ENCODE peak calls at places on chromosome 17, in seven cellular contexts. Y, A, D, M, O, U and B are unnamed samples. For H3K4me1, the result is how much of the 10 kb centered on the place peaks cover.

GRCh38 chr17:70099267-70099666 is 24.2 kb downstream of the KCNJ16 start:
- DNase-seq in M (no peak), O (no peak), U (no peak), Y (no peak), D (no peak), A (no peak), B (no peak)

GRCh38 chr17:40354191-40355122 is 10.1 kb downstream of the GJD3 start:
- DNase-seq in Y (no peak), D (no peak), A (peak), O (no peak), M (no peak), U (no peak), B (peak)

GRCh38 chr17:75010683-75011406 is 1.6 kb upstream of the MRPL58 start:
- DNase-seq in M (peak), U (peak), A (peak), O (peak), Y (no peak), D (no peak), B (peak)

GRCh38 chr17:33500141-33500540 is 207.0 kb upstream of the ASIC2 start:
- DNase-seq in Y (no peak), A (peak), U (no peak), M (peak), D (no peak), O (no peak), B (no peak)

GRCh38 chr17:77058016-77058415 is 82.8 kb upstream of the SEC14L1 start:
- DNase-seq in A (peak), M (no peak), D (no peak), Y (no peak), U (no peak), O (no peak), B (no peak)

GRCh38 chr17:7476474-7476873 is 3.0 kb downstream of the ZBTB4 start:
- DNase-seq in D (no peak), Y (no peak), O (peak), M (no peak), U (peak), A (no peak), B (peak)

GRCh38 chr17:42720996-42721583 is 23.8 kb downstream of the EZH1 start:
- DNase-seq in D (no peak), U (peak), A (no peak), M (peak), O (peak), Y (no peak), B (no peak)

GRCh38 chr17:79631640-79632431 is 21.0 kb upstream of the RBFOX3 start:
- DNase-seq in A (no peak), O (no peak), Y (no peak), U (no peak), M (no peak), D (peak), B (peak)

GRCh38 chr17:33335491-33336173 is 42.5 kb upstream of the ASIC2 start:
- DNase-seq in Y (no peak), O (no peak), M (no peak), U (no peak), A (no peak), D (no peak), B (peak)

GRCh38 chr17:55783684-55784245 is 32.9 kb downstream of the PCTP start:
- DNase-seq in O (no peak), A (peak), U (peak), M (peak), D (peak), Y (peak), B (peak)

GRCh38 chr17:72136692-72137550 is 16.1 kb downstream of the SOX9 start:
- DNase-seq in Y (no peak), U (no peak), D (no peak), M (no peak), A (no peak), O (peak), B (peak)
- H3K4me1 ChIP-seq in Y (under half), U (under half), D (under half), M (under half), A (under half), O (under half), B (under half)

GRCh38 chr17:49915670-49916069 is 53.3 kb upstream of the DLX4 start:
- DNase-seq in M (no peak), O (no peak), A (no peak), Y (no peak), U (no peak), D (no peak), B (peak)
- H3K4me3 ChIP-seq in M (no peak), O (no peak), A (no peak), Y (no peak), U (no peak), D (no peak), B (no peak)

DNA sequence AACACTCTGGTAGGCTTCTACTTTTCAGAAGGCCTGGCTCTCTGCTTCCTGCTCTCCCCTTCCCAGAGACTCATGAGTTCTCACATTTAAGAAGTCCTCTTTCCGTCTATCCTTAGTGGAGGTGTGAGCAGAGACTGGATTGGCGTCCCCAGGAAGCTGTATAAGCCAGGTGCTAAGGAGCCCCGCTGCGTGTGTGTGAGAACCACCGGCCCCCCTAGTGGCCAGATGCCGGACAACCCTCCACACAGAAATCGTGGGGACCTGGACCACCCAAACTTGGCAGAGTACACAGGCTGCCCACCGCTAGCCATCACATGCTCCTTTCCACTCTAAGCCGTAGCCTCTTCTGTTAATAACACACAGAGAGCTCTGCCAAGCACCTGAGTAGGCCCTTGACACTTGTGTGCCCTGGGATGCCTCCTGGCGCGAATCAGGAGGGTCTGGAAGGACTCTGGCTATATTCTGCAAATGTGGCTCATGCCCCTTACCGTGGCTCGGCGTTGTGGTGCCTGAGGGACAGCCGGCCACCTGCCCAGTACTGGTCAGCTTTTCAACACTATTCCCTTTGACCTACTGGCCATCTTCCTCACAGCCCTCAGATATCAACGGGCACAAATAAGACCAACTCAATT is 13.9 kb downstream of the CYB5D2 start:
- DNase-seq in M (no peak), D (no peak), Y (no peak), O (no peak), U (no peak), A (no peak), B (peak)
- TF ChIP-seq CTCF in M (no peak), D (no peak), Y (no peak), O (no peak), U (no peak), A (peak), B (peak)

GRCh38 chr17:81867123-81867951 is 3.8 kb downstream of the ARHGDIA start:
- DNase-seq in U (peak), O (peak), A (no peak), Y (no peak), M (peak), D (no peak), B (peak)

GRCh38 chr17:81869221-81870154 is 1.6 kb downstream of the ARHGDIA start:
- DNase-seq in Y (no peak), M (peak), D (peak), O (no peak), U (peak), A (no peak), B (peak)

GRCh38 chr17:81866440-81867122 is 4.6 kb downstream of the ARHGDIA start:
- DNase-seq in O (no peak), M (peak), A (no peak), Y (no peak), U (no peak), D (no peak), B (no peak)

GRCh38 chr17:81868674-81869220 is 2.4 kb downstream of the ARHGDIA start:
- DNase-seq in D (peak), U (peak), M (peak), A (peak), O (peak), Y (no peak), B (peak)

DNA sequence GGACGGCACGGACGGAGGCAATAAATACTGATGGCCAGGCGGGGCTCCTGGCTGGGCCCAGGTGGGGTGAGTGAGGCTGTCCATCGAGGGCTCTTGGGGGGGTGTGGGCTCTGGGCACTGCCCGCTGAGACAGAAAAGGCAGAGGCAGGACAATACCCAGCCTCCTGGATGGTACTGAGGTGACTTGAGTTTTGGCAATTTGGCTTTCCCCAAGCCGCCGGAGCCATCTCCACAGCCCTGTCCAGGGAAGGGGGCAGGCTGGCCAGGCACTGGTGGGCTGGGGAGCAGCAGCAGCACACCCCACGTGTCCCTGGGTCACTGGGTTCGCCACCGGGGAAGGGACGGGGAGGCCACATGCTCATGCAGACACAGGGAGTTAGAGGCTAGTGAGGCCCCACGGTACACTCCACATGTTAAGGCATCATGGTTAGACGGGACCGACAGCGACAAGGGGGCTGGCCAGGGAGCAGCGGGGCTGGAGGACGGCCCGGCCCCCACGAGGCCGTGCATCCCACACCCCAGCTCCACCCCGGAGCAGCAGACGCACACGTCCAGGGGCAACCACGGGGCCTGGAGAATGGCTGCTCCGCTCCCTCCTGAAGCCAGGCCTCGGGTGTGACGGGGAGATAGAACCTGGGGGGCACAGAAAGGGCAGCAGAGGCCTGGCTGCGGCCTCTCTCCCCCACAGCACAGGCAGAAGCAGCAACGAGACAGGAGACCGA is 3.0 kb downstream of the ARHGDIA start:
- DNase-seq in D (no peak), U (no peak), O (no peak), Y (no peak), A (no peak), M (no peak), B (no peak)
- H3K4me1 ChIP-seq in D (under half), U (half or more), O (under half), Y (under half), A (half or more), M (under half), B (under half)

DNA sequence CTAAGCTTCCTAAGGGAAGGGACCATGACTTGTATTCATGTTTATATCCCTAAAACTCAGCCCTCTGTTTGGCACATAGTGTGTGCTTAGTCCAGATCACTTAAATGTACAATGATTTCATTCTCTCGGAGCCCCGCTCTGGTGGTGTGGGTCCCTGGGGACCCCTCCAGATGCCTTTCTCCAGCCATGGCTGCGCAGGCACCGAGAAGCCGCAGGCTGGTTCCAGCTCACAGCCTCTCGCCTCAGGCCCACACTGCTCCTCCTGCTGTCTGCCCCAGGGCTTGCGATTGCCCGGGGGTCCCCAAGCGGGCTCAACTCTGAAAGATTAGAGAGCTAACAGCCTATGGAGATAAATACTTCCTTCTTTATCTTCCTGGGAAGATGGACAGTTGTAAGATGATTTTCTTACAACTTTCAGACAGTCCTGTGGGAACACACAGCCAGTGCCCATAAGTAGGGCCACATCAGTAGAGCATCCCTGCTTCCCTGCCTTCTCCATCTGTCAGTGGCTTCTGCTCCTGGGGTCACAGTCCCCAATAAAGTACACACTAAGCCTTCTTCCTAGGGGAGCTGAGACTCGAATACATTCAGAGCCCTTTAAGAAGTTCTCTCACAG is 66.2 kb downstream of the CENPV start:
- DNase-seq in M (peak), O (no peak), A (peak), Y (no peak), D (no peak), U (no peak), B (peak)
- H3K4me3 ChIP-seq in M (no peak), O (no peak), A (no peak), Y (no peak), D (no peak), U (no peak), B (no peak)

GRCh38 chr17:57930239-57930638 is 25.0 kb downstream of the CUEDC1 start:
- DNase-seq in Y (no peak), U (no peak), A (no peak), O (no peak), M (no peak), D (no peak), B (no peak)

GRCh38 chr17:57927048-57927723 is 28.0 kb downstream of the CUEDC1 start:
- DNase-seq in U (no peak), D (no peak), Y (no peak), M (peak), A (no peak), O (peak), B (peak)

GRCh38 chr17:57929392-57929791 is 25.8 kb downstream of the CUEDC1 start:
- DNase-seq in O (no peak), U (no peak), D (no peak), Y (no peak), M (no peak), A (no peak), B (no peak)

GRCh38 chr17:57928898-57929297 is 26.3 kb downstream of the CUEDC1 start:
- DNase-seq in O (no peak), A (no peak), U (no peak), Y (no peak), M (no peak), D (no peak), B (no peak)

GRCh38 chr17:57931488-57932137 is 23.6 kb downstream of the CUEDC1 start:
- DNase-seq in A (no peak), D (no peak), Y (no peak), O (no peak), U (no peak), M (no peak), B (no peak)
- TF ChIP-seq CTCF in A (no peak), D (no peak), Y (no peak), O (no peak), U (no peak), M (no peak), B (no peak)

GRCh38 chr17:78255029-78255656 is 23.7 kb downstream of the TMEM235 start:
- DNase-seq in Y (no peak), U (no peak), M (no peak), D (peak), A (no peak), O (no peak), B (no peak)

GRCh38 chr17:78257810-78258322 is 26.4 kb downstream of the TMEM235 start:
- DNase-seq in A (peak), O (peak), U (peak), M (peak), Y (no peak), D (peak), B (peak)

GRCh38 chr17:78258323-78259229 is 27.1 kb downstream of the TMEM235 start:
- DNase-seq in U (peak), O (peak), M (peak), D (peak), Y (peak), A (peak), B (peak)

GRCh38 chr17:78255953-78256704 is 24.7 kb downstream of the TMEM235 start:
- DNase-seq in U (no peak), M (no peak), D (peak), A (no peak), Y (no peak), O (no peak), B (peak)

GRCh38 chr17:78256705-78257559 is 25.5 kb downstream of the TMEM235 start:
- DNase-seq in A (no peak), M (peak), D (peak), O (no peak), Y (no peak), U (no peak), B (peak)
- H3K4me1 ChIP-seq in A (under half), M (half or more), D (under half), O (under half), Y (under half), U (under half), B (under half)